ENCODE peak calls at places on chromosome 15, in seven cellular contexts. O is heart right ventricle; P is neural progenitor cell; N is RWPE1; E is CD4-positive, alpha-beta memory T cell; H is suprapubic skin; C is brain microvascular endothelial cell. Z is an unnamed sample.

GRCh38 chr15:41465822-41466421 is 27.8 kb upstream of the ITPKA start:
- DNase-seq in O (no peak), P (peak; percentile 39), N (peak; percentile 64), E (peak; percentile 37), H (no peak), C (peak; percentile 36), Z (no peak)

GRCh38 chr15:60933914-60934885 is 294.9 kb downstream of the RORA start:
- DNase-seq in O (no peak), P (no peak), N (no peak), E (peak; percentile 26), H (no peak), C (no peak), Z (no peak)

GRCh38 chr15:100959066-100960050 is 40.2 kb downstream of the LRRK1 start:
- DNase-seq in O (no peak), P (no peak), N (no peak), E (no peak), H (no peak), C (no peak), Z (no peak)

GRCh38 chr15:75307778-75308390 is 25.2 kb downstream of the GOLGA6D start:
- DNase-seq in O (peak; percentile 31), P (peak; percentile 62), N (peak; percentile 50), E (no peak), H (no peak), C (peak; percentile 18), Z (no peak)

GRCh38 chr15:98870788-98871187 is 136.8 kb downstream of the PGPEP1L start:
- DNase-seq in O (peak; percentile 59), P (no peak), N (no peak), E (no peak), H (no peak), C (no peak), Z (no peak)

GRCh38 chr15:48861813-48862431 is 16.0 kb upstream of the EID1 start:
- DNase-seq in O (no peak), P (peak; percentile 79), N (peak; percentile 62), E (peak; percentile 65), H (no peak), C (no peak), Z (no peak)

GRCh38 chr15:93451265-93451664 is 362.3 kb upstream of the RGMA start:
- DNase-seq in O (no peak), P (peak; percentile 61), N (no peak), E (no peak), H (no peak), C (no peak), Z (peak; percentile 75)

GRCh38 chr15:41877631-41878354 is 16.1 kb downstream of the SPTBN5 start:
- DNase-seq in O (no peak), P (no peak), N (no peak), E (no peak), H (no peak), C (no peak), Z (no peak)

GRCh38 chr15:45351229-45351628 is 27.1 kb downstream of the GATM start:
- DNase-seq in O (no peak), P (no peak), N (no peak), E (no peak), H (no peak), C (no peak), Z (no peak)

GRCh38 chr15:33132722-33133345 is 61.7 kb downstream of the FMN1 start:
- DNase-seq in O (no peak), P (peak; percentile 64), N (peak; percentile 90), E (no peak), H (no peak), C (peak; percentile 70), Z (no peak)

GRCh38 chr15:90790561-90790960 is 73.4 kb downstream of the BLM start:
- DNase-seq in O (no peak), P (no peak), N (no peak), E (no peak), H (no peak), C (no peak), Z (no peak)

GRCh38 chr15:98063311-98063710 is 102.8 kb downstream of the ARRDC4 start:
- DNase-seq in O (no peak), P (no peak), N (no peak), E (no peak), H (no peak), C (no peak), Z (no peak)

GRCh38 chr15:34436126-34436955 is 1.3 kb downstream of the GOLGA8A start:
- DNase-seq in O (no peak), P (peak; percentile 27), N (no peak), E (peak; percentile 25), H (no peak), C (peak; percentile 6), Z (no peak)

GRCh38 chr15:74788716-74789151 is 6.9 kb downstream of the CSK start:
- DNase-seq in O (no peak), P (peak; percentile 21), N (no peak), E (peak; percentile 61), H (no peak), C (no peak), Z (no peak)

GRCh38 chr15:100863406-100864198 is 16.0 kb upstream of the ALDH1A3 start:
- DNase-seq in O (peak; percentile 54), P (no peak), N (no peak), E (no peak), H (no peak), C (no peak), Z (no peak)

GRCh38 chr15:81265944-81266775 is 57.8 kb downstream of the STARD5 start:
- DNase-seq in O (peak; percentile 81), P (peak; percentile 91), N (peak; percentile 86), E (peak; percentile 71), H (peak; percentile 90), C (peak; percentile 71), Z (peak; percentile 85)

GRCh38 chr15:34583399-34584320 is at the start of gene GOLGA8B:
- DNase-seq in O (peak; percentile 66), P (peak; percentile 95), N (peak; percentile 89), E (peak; percentile 85), H (no peak), C (no peak), Z (no peak)

GRCh38 chr15:28112101-28112760 is 13.1 kb upstream of the OCA2 start:
- DNase-seq in O (no peak), P (no peak), N (no peak), E (no peak), H (peak; percentile 44), C (no peak), Z (no peak)

GRCh38 chr15:41231536-41231935 is 468 bp downstream of the CHP1 start:
- DNase-seq in O (no peak), P (no peak), N (no peak), E (no peak), H (no peak), C (no peak), Z (no peak)

GRCh38 chr15:34013746-34014145 is 25.3 kb downstream of the AVEN start:
- DNase-seq in O (no peak), P (no peak), N (no peak), E (no peak), H (no peak), C (no peak), Z (no peak)

GRCh38 chr15:44183363-44183762 is 11.7 kb downstream of the FRMD5 start:
- DNase-seq in O (no peak), P (no peak), N (no peak), E (no peak), H (no peak), C (no peak), Z (no peak)

GRCh38 chr15:87312221-87312620 is 944.3 kb downstream of the NTRK3 start:
- DNase-seq in O (no peak), P (no peak), N (no peak), E (no peak), H (no peak), C (no peak), Z (no peak)

DNA sequence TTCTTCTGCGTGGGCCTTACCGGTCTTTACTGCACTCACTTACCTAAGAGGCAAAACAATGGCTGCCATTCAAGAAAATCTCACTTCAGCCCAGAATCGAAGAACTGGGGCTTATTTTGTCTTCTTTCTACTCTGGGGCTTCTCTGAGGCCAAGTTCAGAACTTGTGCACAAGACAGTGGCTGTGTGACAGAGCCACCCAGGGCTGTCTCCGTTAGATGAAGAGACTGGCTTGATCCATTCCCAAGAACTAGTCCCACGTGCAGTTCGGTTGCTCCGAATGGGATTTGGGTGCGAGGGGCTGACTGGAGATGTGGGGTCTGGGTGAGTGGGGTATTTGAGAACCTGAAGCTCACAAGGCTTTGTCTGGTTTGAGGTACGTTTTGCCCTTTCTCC is 795 bp upstream of the TCF12 start:
- DNase-seq in O (no peak), P (no peak), N (no peak), E (peak; percentile 11), H (no peak), C (no peak), Z (peak; percentile 67)
- H3K27ac ChIP-seq in O (peak overlapping the region; percentile 98), P (no peak overlapping the region), N (peak overlapping the region; percentile 89), E (peak overlapping the region; percentile 79), H (peak overlapping the region; percentile 100), C (peak overlapping the region; percentile 83), Z (peak overlapping the region; percentile 92)

DNA sequence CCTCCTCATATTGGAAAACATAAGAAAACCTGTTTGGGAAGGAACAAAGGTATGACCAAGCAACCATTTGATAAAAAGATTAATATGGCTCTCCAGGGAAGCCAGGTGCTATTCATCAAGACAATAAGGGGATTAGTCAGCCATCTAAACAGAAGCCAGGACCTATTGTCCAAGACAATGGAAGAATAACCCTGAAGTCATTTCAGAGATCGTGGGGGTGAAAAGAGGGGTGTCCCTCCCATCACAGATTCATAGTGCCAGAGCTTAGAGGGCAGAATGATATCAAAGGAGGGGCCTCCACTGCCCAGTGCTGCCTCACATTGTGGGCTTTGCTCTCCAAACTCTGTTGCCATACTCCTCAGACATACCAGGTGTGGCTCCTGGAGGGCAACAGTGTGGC is 73.5 kb downstream of the DAPK2 start:
- DNase-seq in O (no peak), P (peak; percentile 67), N (no peak), E (no peak), H (no peak), C (no peak), Z (no peak)
- H3K27ac ChIP-seq in O (peak overlapping the region; percentile 82), P (no peak overlapping the region), N (no peak overlapping the region), E (no peak overlapping the region), H (peak overlapping the region; percentile 7), C (no peak overlapping the region), Z (no peak overlapping the region)

DNA sequence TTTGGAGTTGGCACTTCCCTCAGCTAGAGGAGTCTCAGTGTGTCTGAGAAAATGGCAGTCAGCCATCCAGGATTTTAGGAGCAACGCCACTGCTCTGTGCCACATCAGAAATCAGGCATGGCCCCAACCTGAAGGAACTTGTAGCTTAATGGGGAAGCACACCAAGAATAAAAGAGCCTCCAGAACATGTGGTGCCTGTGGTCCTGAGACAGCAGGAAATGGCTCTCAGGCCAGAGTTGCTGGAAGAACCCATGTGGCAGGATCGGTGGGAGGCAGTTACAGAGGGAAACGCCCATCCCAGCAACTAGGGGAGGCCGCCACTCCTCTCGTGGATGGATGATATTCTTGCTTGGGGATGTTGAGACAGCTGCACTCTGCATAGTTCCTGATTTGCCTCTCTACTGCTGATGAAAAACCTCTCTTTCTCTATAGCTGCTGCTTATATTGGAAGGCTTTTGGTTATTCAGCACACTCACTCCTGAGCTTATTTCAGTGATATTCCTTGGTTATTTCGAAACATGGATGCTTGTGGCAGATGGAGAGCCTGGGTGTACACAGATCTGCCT is 52.5 kb downstream of the KLHL25 start:
- DNase-seq in O (no peak), P (no peak), N (no peak), E (no peak), H (peak; percentile 56), C (no peak), Z (no peak)
- H3K27ac ChIP-seq in O (no peak overlapping the region), P (no peak overlapping the region), N (peak overlapping the region; percentile 60), E (no peak overlapping the region), H (no peak overlapping the region), C (no peak overlapping the region), Z (peak overlapping the region; percentile 31)

GRCh38 chr15:72737723-72738122 is 45.8 kb downstream of the ADPGK start:
- DNase-seq in O (no peak), P (no peak), N (no peak), E (no peak), H (no peak), C (no peak), Z (no peak)

GRCh38 chr15:72735111-72735510 is 48.4 kb downstream of the ADPGK start:
- DNase-seq in O (no peak), P (no peak), N (no peak), E (no peak), H (no peak), C (no peak), Z (no peak)

GRCh38 chr15:72740202-72740601 is 43.4 kb downstream of the ADPGK start:
- DNase-seq in O (no peak), P (no peak), N (no peak), E (peak; percentile 45), H (no peak), C (no peak), Z (no peak)
- H3K27ac ChIP-seq in O (no peak overlapping the region), P (no peak overlapping the region), N (no peak overlapping the region), E (peak overlapping the region; percentile 39), H (no peak overlapping the region), C (no peak overlapping the region), Z (no peak overlapping the region)